ENCODE peak calls at places on chromosomes 13 and 19, in eight cellular contexts. P, N, V, O, G, R, Z and A are unnamed samples.

GRCh38 chr13:47499358-47500150 is 501.5 kb downstream of the SUCLA2 start:
- DNase-seq in O (peak; percentile 65), N (no peak), Z (no peak), V (no peak), G (peak; percentile 63), R (no peak), P (peak; percentile 88), A (no peak)

GRCh38 chr19:10815969-10816635 is 19.9 kb downstream of the TMED1 start:
- DNase-seq in Z (no peak), R (no peak), P (peak; percentile 54), O (no peak), V (no peak), N (no peak), G (no peak), A (no peak)

GRCh38 chr13:26377038-26377437 is 123.1 kb downstream of the CDK8 start:
- DNase-seq in P (peak; percentile 13), N (peak; percentile 40), Z (peak; percentile 20), R (no peak), V (peak; percentile 62), O (peak; percentile 3), G (no peak), A (no peak)

GRCh38 chr13:106083620-106084350 is 451.7 kb downstream of the EFNB2 start:
- DNase-seq in V (peak; percentile 31), N (peak; percentile 31), Z (no peak), R (no peak), P (peak; percentile 57), O (peak; percentile 48), G (no peak), A (no peak)

GRCh38 chr19:1455336-1456120 is 5.6 kb downstream of the APC2 start:
- DNase-seq in O (peak; percentile 90), G (no peak), P (peak; percentile 49), Z (peak; percentile 97), V (no peak), R (peak; percentile 24), N (peak; percentile 53), A (peak; percentile 79)

GRCh38 chr19:44974809-44975347 is 19.7 kb downstream of the CLPTM1 start:
- DNase-seq in Z (no peak), V (no peak), G (no peak), R (no peak), O (no peak), N (no peak), P (no peak), A (no peak)

GRCh38 chr19:11461453-11461852 is 19.4 kb downstream of the ELAVL3 start:
- DNase-seq in Z (no peak), G (no peak), N (no peak), V (no peak), R (no peak), P (no peak), O (no peak), A (no peak)

GRCh38 chr19:50896591-50897190 is 14.5 kb downstream of the KLK4 start:
- DNase-seq in Z (peak; percentile 59), O (peak; percentile 5), N (no peak), R (no peak), G (no peak), V (no peak), P (peak; percentile 12), A (peak; percentile 82)

GRCh38 chr13:49587311-49587847 is 2.0 kb upstream of the RCBTB1 start:
- DNase-seq in G (no peak), R (no peak), Z (no peak), V (no peak), N (no peak), P (peak; percentile 25), O (peak; percentile 67), A (no peak)

GRCh38 chr13:46850214-46850613 is 46.6 kb downstream of the HTR2A start:
- DNase-seq in P (no peak), N (no peak), V (no peak), O (no peak), Z (no peak), R (no peak), G (no peak), A (no peak)

GRCh38 chr13:35817642-35818576 is 313.3 kb downstream of the DCLK1 start:
- DNase-seq in Z (no peak), V (no peak), N (no peak), O (no peak), G (no peak), P (no peak), R (no peak), A (no peak)
- TF ChIP-seq CTCF in Z (no peak), V (no peak), N (no peak), O (no peak), G (no peak), P (no peak), R (no peak), A (no peak)

DNA sequence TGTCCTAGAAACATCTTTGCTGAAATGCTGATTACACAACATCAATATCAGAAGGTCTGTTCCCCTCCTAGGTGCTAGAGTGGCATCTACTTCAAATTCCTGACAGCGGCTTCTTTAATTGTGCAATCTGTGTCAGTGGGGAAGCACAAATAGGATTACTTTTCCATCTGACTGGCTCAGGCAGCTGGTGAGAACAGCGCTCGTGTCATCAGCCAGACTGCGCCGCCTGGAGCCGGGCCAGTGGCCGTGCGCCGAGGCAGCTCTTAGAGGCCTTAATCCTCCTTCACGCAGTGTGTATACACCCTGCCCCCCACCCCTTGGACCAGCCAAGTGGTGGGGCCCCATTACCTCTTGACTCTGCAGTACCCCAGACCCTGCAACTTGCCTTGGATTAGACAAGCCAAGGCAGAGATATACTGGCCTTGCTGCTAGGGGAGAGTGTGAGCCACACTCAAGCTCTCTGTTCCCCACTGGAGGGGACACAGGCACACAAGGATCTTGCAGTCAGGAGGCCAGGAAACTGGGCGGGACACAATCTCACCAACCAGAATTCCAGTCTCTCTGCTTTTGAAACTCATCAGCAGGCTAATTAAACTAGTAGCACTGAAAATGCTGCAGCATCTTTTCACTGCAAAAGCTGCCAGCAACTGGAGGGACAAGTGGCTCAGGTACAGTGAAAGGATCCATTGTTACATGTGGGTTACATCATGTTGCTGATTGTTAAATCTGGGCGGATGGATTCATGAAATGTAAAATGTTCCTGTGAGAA is 48.9 kb upstream of the EPHX3 start:
- DNase-seq in P (peak; percentile 98), Z (peak; percentile 43), G (peak; percentile 72), V (no peak), R (peak; percentile 74), N (no peak), O (peak; percentile 65), A (no peak)
- TF ChIP-seq CTCF in P (peak; percentile 28), Z (peak; percentile 45), G (peak; percentile 37), V (no peak), R (no peak), N (peak; percentile 29), O (no peak), A (no peak)

DNA sequence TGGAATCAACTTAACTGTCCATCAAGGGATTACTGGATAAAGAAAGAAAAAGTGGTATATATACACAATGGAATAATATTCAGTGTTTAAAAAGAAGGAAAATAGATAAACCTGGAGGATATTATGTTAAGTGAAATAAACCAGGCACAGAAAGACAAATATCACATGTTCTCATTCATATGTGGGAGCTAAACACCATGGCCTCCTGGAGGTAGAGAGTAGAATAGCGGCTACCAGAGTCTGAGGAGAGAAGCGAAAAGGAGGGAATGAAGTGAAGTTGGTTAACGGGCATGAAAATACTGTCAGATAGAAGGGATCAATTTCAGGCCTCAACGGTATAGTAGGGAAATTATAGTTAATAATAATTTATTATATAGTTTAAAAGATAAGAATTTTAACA is 147.5 kb upstream of the OBI1 start:
- DNase-seq in N (no peak), O (no peak), P (no peak), Z (no peak), G (no peak), R (no peak), V (peak; percentile 12), A (no peak)
- TF ChIP-seq CTCF in N (peak; percentile 21), O (peak; percentile 23), P (peak; percentile 33), Z (peak; percentile 19), G (peak; percentile 57), R (no peak), V (peak; percentile 78), A (peak; percentile 57)

DNA sequence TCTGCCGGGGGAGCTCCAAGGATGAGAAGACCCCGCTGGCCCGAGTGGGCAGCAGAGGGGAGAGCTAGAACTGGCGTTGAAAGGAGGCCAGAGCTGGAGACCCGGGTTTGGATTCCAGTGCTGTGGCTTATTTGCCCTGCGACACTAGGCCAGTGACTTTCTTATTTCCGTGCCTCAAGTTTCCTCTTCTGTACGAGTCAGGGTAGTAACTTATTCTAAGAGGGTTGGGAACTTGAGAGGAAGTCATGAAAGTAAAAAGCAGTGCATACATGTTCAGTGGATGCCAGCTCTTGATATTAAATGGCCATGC is 670 bp downstream of the FAM32A start:
- DNase-seq in R (no peak), N (peak; percentile 73), P (no peak), Z (no peak), G (no peak), O (no peak), V (no peak), A (no peak)
- TF ChIP-seq CTCF in R (no peak), N (peak; percentile 48), P (no peak), Z (peak; percentile 62), G (peak; percentile 59), O (no peak), V (no peak), A (no peak)

GRCh38 chr13:60326273-60326672 is 70.7 kb upstream of the TDRD3 start:
- DNase-seq in N (no peak), V (no peak), R (no peak), O (no peak), Z (no peak), P (no peak), G (no peak), A (no peak)
- TF ChIP-seq CTCF in N (no peak), V (peak; percentile 21), R (no peak), O (no peak), Z (no peak), P (peak; percentile 14), G (no peak), A (no peak)

DNA sequence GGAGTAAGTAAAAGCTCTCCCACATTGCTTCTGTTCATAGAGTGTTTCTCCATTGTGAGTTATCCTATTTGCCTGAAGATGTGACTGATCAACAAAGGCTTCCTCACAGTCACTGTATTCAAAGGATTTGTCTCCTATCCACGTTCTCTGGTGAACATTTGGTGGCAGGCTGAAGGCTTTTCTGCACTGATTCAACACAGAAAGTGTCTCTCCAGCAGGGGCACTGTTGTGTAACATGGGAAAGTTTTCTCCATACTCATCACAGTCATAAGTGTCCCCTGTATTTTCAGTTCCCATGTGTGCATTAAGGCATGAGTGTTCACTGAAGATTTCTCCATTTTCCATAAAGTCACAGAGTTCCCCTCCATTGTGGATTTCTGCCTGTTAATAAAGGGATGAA is 17.6 kb downstream of the ZNF121 start:
- DNase-seq in R (no peak), V (no peak), P (no peak), Z (peak; percentile 20), N (no peak), O (no peak), G (no peak), A (no peak)
- TF ChIP-seq CTCF in R (no peak), V (no peak), P (no peak), Z (no peak), N (no peak), O (no peak), G (no peak), A (peak; percentile 6)

GRCh38 chr13:42215578-42216421 is 56.2 kb upstream of the AKAP11 start:
- DNase-seq in V (peak; percentile 39), P (peak; percentile 66), Z (peak; percentile 6), G (peak; percentile 15), R (no peak), O (peak; percentile 7), N (peak; percentile 53), A (peak; percentile 5)
- TF ChIP-seq CTCF in V (peak; percentile 33), P (peak; percentile 74), Z (peak; percentile 66), G (peak; percentile 77), R (no peak), O (peak; percentile 63), N (peak; percentile 61), A (peak; percentile 50)

GRCh38 chr19:2998642-2999041 is 21.3 kb downstream of the TLE6 start:
- DNase-seq in G (no peak), R (no peak), V (no peak), P (no peak), O (no peak), N (no peak), Z (no peak), A (no peak)
- TF ChIP-seq CTCF in G (no peak), R (no peak), V (no peak), P (no peak), O (no peak), N (no peak), Z (no peak), A (no peak)